ENCODE peak calls at places on chromosomes 11 and 22, in eight cellular contexts. W is stimulated activated CD4-positive, alpha-beta T cell treated with anti-CD3 and anti-CD28 coated beads, Interleukin-2, amount 100 ng/mL, for 4 hours; F is RCC 7860; M is NCI-H2227 treated with DMSO at 0.1 percent for 48 hours; H is brain microvascular endothelial cell; N is left cardiac atrium; O is small intestine; X is iPS-NIHi11. Y is an unnamed sample.

GRCh38 chr22:48704335-48704734 is 1123.3 kb downstream of the BRD1 start:
- DNase-seq in W (no peak), F (no peak), M (no peak), H (no peak), N (peak), O (no peak), X (no peak), Y (no peak)

GRCh38 chr11:124415356-124415923 is 9.2 kb downstream of the OR8B4 start:
- DNase-seq in W (no peak), F (peak), M (peak), H (peak), N (no peak), O (no peak), X (peak), Y (no peak)

GRCh38 chr22:29813563-29813962 is 24.5 kb downstream of the ASCC2 start:
- DNase-seq in W (no peak), F (peak), M (no peak), H (peak), N (no peak), O (peak), X (no peak), Y (no peak)

GRCh38 chr11:11661356-11662040 is 39.7 kb upstream of the GALNT18 start:
- DNase-seq in W (no peak), F (no peak), M (no peak), H (no peak), N (no peak), O (no peak), X (no peak), Y (no peak)

GRCh38 chr22:23984430-23984829 is 4.5 kb downstream of the GSTT2 start:
- DNase-seq in W (peak), F (no peak), M (peak), H (no peak), N (no peak), O (peak), X (peak), Y (no peak)

GRCh38 chr11:121291896-121292502 is 572 bp upstream of the SC5D start:
- DNase-seq in W (no peak), F (no peak), M (peak), H (no peak), N (peak), O (peak), X (peak), Y (no peak)

GRCh38 chr11:61754534-61755482 is 2.4 kb downstream of the MYRF start:
- DNase-seq in W (no peak), F (no peak), M (no peak), H (peak), N (no peak), O (peak), X (no peak), Y (no peak)

GRCh38 chr11:2127357-2127971 is 11.7 kb downstream of the IGF2 start:
- DNase-seq in W (no peak), F (no peak), M (no peak), H (no peak), N (no peak), O (no peak), X (no peak), Y (no peak)

GRCh38 chr22:45997775-45998637 is 21.0 kb upstream of the WNT7B start:
- DNase-seq in W (no peak), F (no peak), M (no peak), H (no peak), N (peak), O (no peak), X (no peak), Y (no peak)

GRCh38 chr11:129012880-129013279 is 70.2 kb upstream of the TP53AIP1 start:
- DNase-seq in W (no peak), F (no peak), M (no peak), H (no peak), N (no peak), O (peak), X (no peak), Y (no peak)

GRCh38 chr11:130737866-130738431 is 178.3 kb downstream of the SNX19 start:
- DNase-seq in W (no peak), F (peak), M (no peak), H (peak), N (peak), O (peak), X (no peak), Y (no peak)

GRCh38 chr22:43110444-43110926 is at the start of gene BIK:
- DNase-seq in W (no peak), F (no peak), M (no peak), H (no peak), N (peak), O (peak), X (peak), Y (no peak)

GRCh38 chr11:17572359-17572690 is 25.3 kb downstream of the OTOG start:
- DNase-seq in W (no peak), F (no peak), M (no peak), H (no peak), N (no peak), O (no peak), X (no peak), Y (no peak)